ENCODE peak calls at places on chromosomes 4 and X, in six cellular contexts. W is IMR-90; H is testis; C is tibial artery; E is effector memory CD4-positive, alpha-beta T cell; U is HCT116. S is an unnamed sample. For H3K4me1, the result is how much of the 10 kb centered on the place peaks cover.

GRCh38 chr4:48970471-48970921 is 15.6 kb upstream of the CWH43 start:
- DNase-seq in W (peak), H (no peak), C (no peak), E (no peak), U (peak), S (no peak)

GRCh38 chr4:107931775-107932321 is 499 bp downstream of the CYP2U1 start:
- DNase-seq in W (no peak), H (peak), C (peak), E (peak), U (no peak), S (peak)

GRCh38 chr4:138981930-138982390 is 33.6 kb upstream of the NOCT start:
- DNase-seq in W (peak), H (peak), C (no peak), E (no peak), U (no peak), S (peak)

GRCh38 chr4:182871616-182872015 is 45.6 kb downstream of the DCTD start:
- DNase-seq in W (no peak), H (no peak), C (peak), E (no peak), U (no peak), S (no peak)

GRCh38 chrX:126170715-126171114 is 4.6 kb upstream of the DCAF12L2 start:
- DNase-seq in W (no peak), H (no peak), C (no peak), E (no peak), U (no peak), S (no peak)

GRCh38 chrX:10110984-10111363 is 45.8 kb upstream of the CLCN4 start:
- DNase-seq in W (no peak), H (peak), C (no peak), E (no peak), U (no peak), S (no peak)

GRCh38 chrX:76183289-76184057 is 10.6 kb downstream of the PBDC1 start:
- DNase-seq in W (peak), H (no peak), C (no peak), E (no peak), U (no peak), S (no peak)

GRCh38 chr4:7312691-7313090 is 120.4 kb downstream of the SORCS2 start:
- DNase-seq in W (no peak), H (no peak), C (no peak), E (no peak), U (no peak), S (no peak)

GRCh38 chrX:118495958-118496762 is 545 bp downstream of the DOCK11 start:
- DNase-seq in W (no peak), H (peak), C (peak), E (peak), U (no peak), S (peak)

GRCh38 chr4:8741513-8742226 is 130.0 kb downstream of the HMX1 start:
- DNase-seq in W (no peak), H (peak), C (peak), E (no peak), U (no peak), S (no peak)

GRCh38 chr4:6115746-6116586 is 84.4 kb downstream of the JAKMIP1 start:
- DNase-seq in W (no peak), H (no peak), C (no peak), E (no peak), U (no peak), S (no peak)

GRCh38 chrX:153727108-153727931 is 2.7 kb downstream of the ABCD1 start:
- DNase-seq in W (no peak), H (peak), C (peak), E (no peak), U (no peak), S (peak)

GRCh38 chrX:45322820-45323219 is 122.1 kb upstream of the DIPK2B start:
- DNase-seq in W (peak), H (no peak), C (no peak), E (no peak), U (no peak), S (no peak)

GRCh38 chrX:131564553-131565229 is 20.8 kb downstream of the OR13H1 start:
- DNase-seq in W (no peak), H (no peak), C (no peak), E (no peak), U (no peak), S (no peak)

GRCh38 chr4:165299399-165300060 is 27.9 kb upstream of the MSMO1 start:
- DNase-seq in W (no peak), H (no peak), C (no peak), E (no peak), U (no peak), S (no peak)

GRCh38 chrX:267771-268261 is 13.4 kb upstream of the PLCXD1 start:
- DNase-seq in W (no peak), H (peak), C (peak), E (no peak), U (no peak), S (no peak)

GRCh38 chr4:54659213-54660144 is 1.7 kb downstream of the KIT start:
- DNase-seq in W (peak), H (peak), C (no peak), E (no peak), U (no peak), S (peak)

GRCh38 chrX:114905251-114905650 is 112.2 kb downstream of the IL13RA2 start:
- DNase-seq in W (no peak), H (no peak), C (no peak), E (no peak), U (no peak), S (no peak)

GRCh38 chr4:111500871-111501270 is 644.4 kb upstream of the FAM241A start:
- DNase-seq in W (no peak), H (no peak), C (no peak), E (no peak), U (no peak), S (no peak)

GRCh38 chr4:150782921-150783320 is 201.0 kb downstream of the MAB21L2 start:
- DNase-seq in W (peak), H (no peak), C (no peak), E (no peak), U (no peak), S (peak)

GRCh38 chrX:41737065-41737464 is 13.1 kb downstream of the GPR82 start:
- DNase-seq in W (no peak), H (no peak), C (no peak), E (peak), U (no peak), S (no peak)

GRCh38 chr4:81445196-81445595 is 26.5 kb downstream of the RASGEF1B start:
- DNase-seq in W (peak), H (no peak), C (no peak), E (no peak), U (no peak), S (no peak)

GRCh38 chr4:126386512-126386911 is 1071.8 kb downstream of the FAT4 start:
- DNase-seq in W (no peak), H (no peak), C (no peak), E (no peak), U (no peak), S (no peak)

GRCh38 chrX:38805294-38806053 is 4.2 kb downstream of the MID1IP1 start:
- DNase-seq in W (peak), H (peak), C (peak), E (peak), U (no peak), S (peak)

GRCh38 chr4:8828869-8829268 is 42.8 kb downstream of the HMX1 start:
- DNase-seq in W (no peak), H (no peak), C (no peak), E (no peak), U (no peak), S (no peak)

GRCh38 chrX:74179936-74180454 is 124.0 kb upstream of the ZCCHC13 start:
- DNase-seq in W (no peak), H (no peak), C (no peak), E (no peak), U (no peak), S (no peak)

DNA sequence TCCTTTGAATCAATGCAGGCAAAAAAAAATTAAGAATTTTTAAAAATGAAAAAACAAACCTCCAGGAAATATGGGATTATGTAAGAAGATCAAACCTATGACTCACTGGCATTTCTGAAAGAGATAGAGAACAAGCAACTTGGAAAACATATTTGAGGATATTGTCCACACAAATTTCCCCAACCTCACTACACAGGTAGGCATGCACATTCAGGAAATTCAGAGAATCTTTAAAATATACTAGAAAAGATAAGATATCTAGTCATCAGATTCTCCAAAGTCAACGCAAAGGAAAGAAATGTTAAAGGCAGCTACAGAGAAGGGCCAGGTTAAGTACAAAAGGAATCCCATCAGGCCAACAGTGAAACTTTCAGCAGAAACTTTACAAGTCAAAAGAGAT is 85.6 kb downstream of the ANTXR2 start:
- DNase-seq in W (peak), H (no peak), C (no peak), E (no peak), U (no peak), S (no peak)
- H3K27ac ChIP-seq in W (no peak), H (no peak), C (no peak), E (no peak), U (no peak), S (no peak)

DNA sequence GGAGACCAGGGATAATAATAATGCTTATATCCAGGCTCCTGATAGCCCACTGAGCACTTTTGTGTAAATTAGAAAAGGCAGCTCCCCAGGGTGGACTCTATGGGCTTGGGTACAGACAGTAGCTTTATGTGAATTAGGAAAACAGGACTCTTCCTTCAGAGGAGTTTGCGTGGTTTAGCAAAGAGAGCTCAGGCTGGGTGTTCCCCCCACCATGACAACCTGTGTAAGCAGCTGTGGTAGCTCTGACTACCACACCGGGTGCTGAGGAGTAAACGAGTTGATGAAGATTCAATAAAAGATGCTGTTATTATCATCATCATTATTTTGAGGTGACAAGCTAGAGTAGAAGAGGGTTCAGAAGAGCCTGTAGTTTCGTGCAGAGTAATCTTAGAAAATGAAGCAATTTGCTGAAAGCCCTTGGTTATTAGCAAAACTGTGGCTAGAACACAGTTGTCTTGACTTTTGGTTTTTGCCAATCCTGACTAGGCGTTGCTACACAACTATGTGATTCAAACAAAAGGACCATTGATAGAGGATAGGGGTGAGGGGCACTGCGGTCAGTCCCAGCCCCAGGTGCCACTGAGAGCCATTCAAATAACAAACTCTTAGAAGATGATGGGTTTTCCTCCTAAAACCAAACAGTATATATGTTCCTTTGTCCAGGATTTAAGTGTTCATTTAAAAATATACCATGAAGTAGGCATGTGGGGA is 60.6 kb upstream of the LIMCH1 start:
- DNase-seq in W (no peak), H (no peak), C (no peak), E (no peak), U (no peak), S (no peak)
- H3K4me1 ChIP-seq in W (under half), H (under half), C (under half), E (under half), U (under half), S (under half)

GRCh38 chrX:11254417-11255109 is 38.6 kb upstream of the AMELX start:
- DNase-seq in W (no peak), H (no peak), C (no peak), E (no peak), U (no peak), S (peak)

GRCh38 chrX:11259437-11259836 is 33.8 kb upstream of the AMELX start:
- DNase-seq in W (no peak), H (no peak), C (no peak), E (no peak), U (no peak), S (no peak)

GRCh38 chrX:11261260-11261659 is 32.0 kb upstream of the AMELX start:
- DNase-seq in W (peak), H (no peak), C (no peak), E (no peak), U (no peak), S (no peak)

GRCh38 chrX:11257290-11257689 is 35.9 kb upstream of the AMELX start:
- DNase-seq in W (no peak), H (no peak), C (no peak), E (no peak), U (no peak), S (no peak)

DNA sequence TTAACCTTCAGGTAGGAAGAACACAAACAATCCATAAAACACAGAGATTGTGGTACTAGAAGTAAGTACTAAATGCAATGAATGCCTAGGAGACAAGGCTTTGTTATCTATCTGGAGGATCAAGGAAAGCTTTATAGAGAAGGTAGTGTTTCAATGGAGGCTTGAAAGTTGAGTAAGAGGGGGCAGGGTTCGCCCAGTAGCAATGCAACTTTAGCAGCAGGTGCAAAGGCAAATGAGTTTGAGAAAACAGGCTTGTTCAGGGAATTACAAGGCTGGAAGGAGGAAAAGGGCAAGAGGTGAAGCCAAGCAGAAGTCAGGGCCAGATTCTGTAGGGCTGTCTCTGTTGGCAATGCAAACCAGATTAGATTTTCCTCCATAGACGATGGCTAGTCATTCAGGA is 35.5 kb upstream of the AMELX start:
- DNase-seq in W (no peak), H (no peak), C (no peak), E (no peak), U (no peak), S (no peak)
- H3K27ac ChIP-seq in W (no peak), H (no peak), C (no peak), E (no peak), U (no peak), S (no peak)

GRCh38 chr4:145907363-145907762 is 31.3 kb downstream of the ZNF827 start:
- DNase-seq in W (no peak), H (no peak), C (no peak), E (no peak), U (no peak), S (no peak)

GRCh38 chr4:145907827-145908226 is 30.8 kb downstream of the ZNF827 start:
- DNase-seq in W (peak), H (no peak), C (no peak), E (no peak), U (no peak), S (no peak)

GRCh38 chr4:145909331-145909730 is 29.3 kb downstream of the ZNF827 start:
- DNase-seq in W (no peak), H (peak), C (no peak), E (no peak), U (no peak), S (peak)

GRCh38 chr4:145912391-145912790 is 26.2 kb downstream of the ZNF827 start:
- DNase-seq in W (no peak), H (no peak), C (no peak), E (no peak), U (no peak), S (no peak)

GRCh38 chr4:145909773-145910172 is 28.9 kb downstream of the ZNF827 start:
- DNase-seq in W (no peak), H (no peak), C (no peak), E (no peak), U (no peak), S (peak)
- H3K4me1 ChIP-seq in W (under half), H (under half), C (under half), E (under half), U (under half), S (half or more)

DNA sequence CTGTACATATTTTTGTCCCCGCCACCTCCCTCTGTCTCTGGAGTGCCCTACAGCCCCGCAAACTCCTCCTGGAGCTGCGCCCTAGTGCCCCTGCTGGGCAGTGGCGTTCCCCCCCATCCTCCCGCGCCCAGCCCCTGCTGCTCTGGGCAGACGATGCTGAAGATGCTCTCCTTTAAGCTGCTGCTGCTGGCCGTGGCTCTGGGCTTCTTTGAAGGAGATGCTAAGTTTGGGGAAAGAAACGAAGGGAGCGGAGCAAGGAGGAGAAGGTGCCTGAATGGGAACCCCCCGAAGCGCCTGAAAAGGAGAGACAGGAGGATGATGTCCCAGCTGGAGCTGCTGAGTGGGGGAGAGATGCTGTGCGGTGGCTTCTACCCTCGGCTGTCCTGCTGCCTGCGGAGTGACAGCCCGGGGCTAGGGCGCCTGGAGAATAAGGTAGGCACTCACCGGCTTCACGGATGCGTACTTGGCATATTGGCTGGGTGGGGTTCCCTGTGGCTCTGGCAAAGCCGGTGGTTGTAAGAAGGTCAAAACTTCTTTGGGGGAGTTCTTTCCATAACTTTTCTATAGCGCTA is 653 bp downstream of the HHIP start:
- DNase-seq in W (no peak), H (peak), C (no peak), E (no peak), U (no peak), S (no peak)
- H3K27ac ChIP-seq in W (no peak), H (peak), C (no peak), E (no peak), U (no peak), S (no peak)